ENCODE peak calls at places on chromosome 9, in six cellular contexts. U is K562, R is GM12891, I is H1, T is GM12878, S is HepG2. P is an unnamed sample.

GRCh38 chr9:129898205-129898604 is 62.9 kb downstream of the USP20 start:
- DNase-seq in I (no peak), T (no peak), R (no peak), S (no peak), U (no peak), P (no peak)

GRCh38 chr9:2638871-2639673 is 17.5 kb downstream of the VLDLR start:
- DNase-seq in U (no peak), T (no peak), S (no peak), I (no peak), R (no peak), P (no peak)

GRCh38 chr9:134670042-134670525 is 28.5 kb downstream of the COL5A1 start:
- DNase-seq in S (no peak), T (no peak), U (no peak), R (no peak), I (no peak), P (no peak)

GRCh38 chr9:115494958-115495690 is 377.2 kb upstream of the TNC start:
- DNase-seq in I (no peak), R (no peak), U (no peak), S (peak), T (no peak), P (no peak)

GRCh38 chr9:12722131-12722530 is 28.9 kb downstream of the TYRP1 start:
- DNase-seq in R (no peak), I (no peak), T (no peak), U (no peak), S (no peak), P (no peak)

GRCh38 chr9:7770102-7770501 is 29.5 kb downstream of the DMAC1 start:
- DNase-seq in S (no peak), T (no peak), I (no peak), U (no peak), R (no peak), P (no peak)

GRCh38 chr9:79395691-79396558 is 175.8 kb upstream of the TLE4 start:
- DNase-seq in U (no peak), I (no peak), S (no peak), R (no peak), T (no peak), P (no peak)

GRCh38 chr9:120032639-120033038 is 547.3 kb downstream of the CDK5RAP2 start:
- DNase-seq in T (no peak), S (no peak), I (no peak), R (no peak), U (peak), P (no peak)

GRCh38 chr9:91481971-91482370 is 58.3 kb upstream of the NFIL3 start:
- DNase-seq in R (no peak), T (no peak), S (no peak), I (no peak), U (no peak), P (no peak)

GRCh38 chr9:69466151-69466550 is 141.1 kb downstream of the ENTREP1 start:
- DNase-seq in I (no peak), U (no peak), S (no peak), T (no peak), R (no peak), P (no peak)

GRCh38 chr9:116271991-116272390 is 118.4 kb downstream of the PAPPA start:
- DNase-seq in I (peak), U (no peak), S (no peak), T (no peak), R (no peak), P (no peak)

GRCh38 chr9:138022121-138022741 is 144.6 kb downstream of the CACNA1B start:
- DNase-seq in S (no peak), U (peak), I (peak), T (no peak), R (no peak), P (no peak)

GRCh38 chr9:4382722-4383317 is 83.0 kb upstream of the GLIS3 start:
- DNase-seq in S (no peak), T (peak), I (no peak), R (no peak), U (no peak), P (no peak)

GRCh38 chr9:120187758-120188157 is 392.2 kb downstream of the CDK5RAP2 start:
- DNase-seq in U (peak), S (no peak), T (no peak), I (no peak), R (no peak), P (no peak)

GRCh38 chr9:132240860-132241482 is 79.1 kb downstream of the NTNG2 start:
- DNase-seq in I (peak), R (peak), U (peak), S (peak), T (peak), P (peak)

GRCh38 chr9:107945961-107946360 is 456.4 kb upstream of the KLF4 start:
- DNase-seq in I (no peak), S (no peak), R (no peak), U (no peak), T (no peak), P (no peak)

GRCh38 chr9:131096490-131097258 is at the start of gene AIF1L:
- DNase-seq in S (no peak), T (no peak), I (no peak), R (peak), U (peak), P (no peak)

GRCh38 chr9:70113403-70114022 is 69.9 kb downstream of the MAMDC2 start:
- DNase-seq in S (peak), U (peak), R (peak), I (no peak), T (no peak), P (peak)

DNA sequence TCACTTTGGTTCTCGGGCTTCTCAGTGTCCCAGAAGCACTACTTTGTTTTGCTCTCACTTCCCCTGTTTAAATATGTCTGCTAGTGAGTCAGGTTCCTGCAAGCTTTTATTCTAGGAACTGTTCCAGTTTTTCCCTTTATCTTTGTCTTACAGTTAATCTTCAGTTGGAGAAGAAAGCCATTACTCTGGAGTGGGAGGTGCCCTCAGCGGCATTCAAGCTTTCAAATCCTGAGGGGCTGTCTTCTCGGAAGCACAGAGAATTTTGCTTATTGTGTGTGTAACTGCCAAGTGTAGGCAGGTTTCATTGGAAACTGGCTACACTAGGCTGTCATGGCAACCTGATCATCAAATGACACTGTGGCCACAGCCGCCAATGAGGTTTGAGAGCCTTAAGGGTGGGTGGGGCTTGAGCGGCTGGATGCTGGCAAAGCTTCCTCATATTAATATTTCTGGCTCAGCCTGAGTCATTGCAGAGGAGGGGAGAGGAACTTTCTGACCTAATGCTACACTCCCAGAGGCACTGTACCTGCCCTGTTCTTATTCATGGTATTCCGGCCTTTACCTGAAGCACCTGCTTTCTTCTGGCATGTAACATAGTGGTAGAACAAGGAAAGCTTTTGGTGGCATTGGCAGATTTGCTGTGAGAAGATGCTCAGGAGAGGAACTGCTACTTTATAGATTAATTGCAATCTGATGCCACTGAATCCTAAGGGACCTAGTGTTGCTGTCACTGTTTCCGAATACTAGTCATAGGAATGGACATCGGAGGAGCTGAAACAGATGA is 26.3 kb downstream of the SLC25A25 start:
- DNase-seq in R (peak), T (no peak), S (no peak), U (peak), I (no peak), P (peak)
- TF ChIP-seq POLR2A in R (peak), T (no peak), S (no peak), U (peak), I (no peak), P (no peak)

DNA sequence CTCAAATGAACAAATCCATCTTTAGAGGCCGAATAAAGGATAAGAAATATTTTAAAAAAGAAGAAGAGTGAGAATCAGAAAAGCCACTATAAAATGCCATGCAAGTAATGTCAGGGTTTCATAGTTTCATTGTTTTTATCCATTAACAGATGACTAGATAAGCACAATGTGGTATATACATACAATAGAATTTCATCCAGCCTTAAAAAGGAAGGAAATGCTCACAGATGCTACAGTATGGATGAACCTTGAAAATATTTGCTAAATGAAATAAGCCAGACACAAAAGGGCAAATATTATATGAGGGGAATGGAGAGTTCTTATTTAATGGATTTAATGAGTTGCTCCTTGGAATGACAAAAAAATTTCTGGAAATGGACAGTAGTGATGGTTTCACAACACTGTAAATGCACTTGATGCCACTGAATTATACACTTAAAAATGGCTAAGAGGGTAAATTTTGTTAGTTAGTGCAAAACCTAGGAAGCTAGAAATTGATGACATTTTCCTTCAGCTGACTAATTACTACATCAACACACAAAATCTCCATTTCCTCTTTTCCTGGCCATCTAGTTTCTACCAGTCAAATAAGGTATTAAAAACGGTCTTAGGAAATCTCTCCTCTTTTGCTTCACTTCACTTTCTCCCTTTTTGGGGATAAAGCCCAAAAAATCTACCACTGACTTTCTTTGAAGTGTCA is 86.7 kb downstream of the GNA14 start:
- DNase-seq in S (no peak), U (no peak), I (no peak), R (no peak), T (no peak), P (no peak)
- TF ChIP-seq TAF1 in S (no peak), U (no peak), I (no peak), R (no peak), T (no peak), P (no peak)

GRCh38 chr9:6006968-6007769 is 8.3 kb downstream of the RANBP6 start:
- DNase-seq in R (peak), I (peak), S (peak), T (peak), U (peak), P (peak)

GRCh38 chr9:6007770-6008168 is 7.7 kb downstream of the RANBP6 start:
- DNase-seq in U (peak), S (peak), I (no peak), T (no peak), R (peak), P (peak)

DNA sequence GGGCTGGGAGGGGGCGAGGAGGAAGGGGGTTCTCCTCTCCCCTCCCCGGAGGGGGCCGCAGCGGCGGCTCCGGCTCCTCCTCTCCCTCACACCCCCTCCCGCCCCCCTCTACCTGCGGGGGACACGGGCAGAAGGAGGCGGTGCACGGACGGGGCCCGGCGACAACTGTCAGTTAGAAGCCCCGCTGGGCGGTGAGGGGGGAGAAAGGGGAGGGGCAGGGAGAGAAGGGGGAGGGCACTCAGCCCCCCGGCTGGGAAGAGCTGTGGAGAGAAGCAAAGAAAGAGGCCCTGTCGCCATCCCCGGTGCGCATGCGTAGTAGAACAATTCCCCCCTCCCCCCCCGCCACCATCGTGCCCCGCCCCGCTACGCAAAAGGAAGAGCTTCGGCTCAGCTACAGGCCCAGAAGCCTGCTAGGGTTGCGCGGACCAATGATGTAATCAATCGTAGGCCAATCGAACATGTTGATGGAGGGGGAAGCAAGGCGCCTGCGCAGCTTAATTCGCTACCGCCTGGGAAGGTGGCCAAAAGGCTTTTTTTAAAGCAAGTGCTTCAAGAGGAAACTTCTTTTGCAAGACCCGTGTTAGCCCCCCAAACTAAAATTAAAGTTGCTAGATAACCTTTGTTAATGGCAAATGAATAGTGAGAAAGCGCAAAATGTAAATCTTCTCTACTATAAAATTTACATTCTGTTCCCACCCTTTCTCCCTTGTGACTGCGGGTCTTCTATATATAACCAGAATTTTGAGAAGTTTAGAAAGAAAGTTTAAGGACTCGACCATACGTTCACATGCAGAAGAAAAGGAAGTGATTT is 7.0 kb downstream of the RANBP6 start:
- DNase-seq in U (peak), T (peak), I (peak), S (peak), R (peak), P (peak)
- TF ChIP-seq POLR2A in U (peak), T (peak), I (peak), S (peak), R (peak), P (peak)

GRCh38 chr9:84851935-84852585 is 182.5 kb downstream of the NTRK2 start:
- DNase-seq in R (no peak), S (no peak), T (no peak), U (no peak), I (peak), P (no peak)
- TF ChIP-seq TAF1 in R (no peak), S (no peak), T (no peak), U (no peak), I (no peak), P (no peak)

DNA sequence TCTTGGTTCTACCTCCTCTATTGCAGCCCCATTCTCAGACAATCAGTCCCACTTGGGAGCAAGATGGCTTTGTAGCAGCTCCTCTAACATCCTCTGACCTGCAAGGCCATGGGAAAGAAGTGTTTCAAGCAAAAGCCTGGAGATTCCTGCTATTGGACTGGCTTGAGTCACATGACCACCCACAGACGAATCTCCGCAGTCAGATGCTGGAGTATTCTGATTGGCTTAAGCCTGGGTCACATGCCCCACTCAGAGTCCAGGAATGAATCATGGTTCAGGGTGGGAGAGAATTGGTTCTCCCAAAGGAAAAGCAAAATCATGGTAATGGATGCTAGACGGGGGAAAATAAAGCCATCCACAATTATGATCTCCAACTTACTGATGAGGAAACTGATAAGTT is 22.6 kb upstream of the LMX1B start:
- DNase-seq in S (no peak), R (no peak), T (no peak), U (peak), I (no peak), P (no peak)
- TF ChIP-seq POLR2A in S (no peak), R (no peak), T (no peak), U (no peak), I (no peak), P (no peak)

GRCh38 chr9:36138901-36139300 is 2.4 kb downstream of the GLIPR2 start:
- DNase-seq in I (no peak), R (no peak), T (no peak), S (no peak), U (no peak), P (no peak)
- TF ChIP-seq TAF1 in I (no peak), R (no peak), T (no peak), S (no peak), U (no peak), P (no peak)

GRCh38 chr9:121201738-121202533 is at the start of gene RAB14:
- DNase-seq in T (peak), I (peak), U (peak), S (peak), R (peak), P (peak)
- TF ChIP-seq POLR2A in T (peak), I (peak), U (peak), S (peak), R (peak), P (peak)

P was measured in GM12892.